ENCODE peak calls at places on chromosomes 3 and 15, in five cellular contexts. F is SJSA1, B is neuronal stem cell, S is fibroblast of lung, T is WERI-Rb-1. A is an unnamed sample. For H3K9me3 and H3K36me3, the result is how much of the 10 kb centered on the place peaks cover.

GRCh38 chr15:85412956-85413854 is 32.8 kb downstream of the AKAP13 start:
- DNase-seq in F (peak), B (no peak), S (peak), T (no peak), A (peak)

GRCh38 chr3:179971280-179971679 is 65.5 kb downstream of the PEX5L start:
- DNase-seq in F (no peak), B (no peak), S (no peak), T (peak), A (peak)

GRCh38 chr15:45205192-45205591 is 17.4 kb upstream of the SHF start:
- DNase-seq in F (no peak), B (peak), S (peak), T (peak), A (peak)

GRCh38 chr3:126146525-126147146 is 33.8 kb downstream of the ALDH1L1 start:
- DNase-seq in F (peak), B (no peak), S (no peak), T (no peak), A (no peak)

GRCh38 chr3:10882851-10883250 is 66.8 kb downstream of the SLC6A11 start:
- DNase-seq in F (no peak), B (no peak), S (no peak), T (no peak), A (no peak)

GRCh38 chr3:193016437-193016887 is 98.8 kb upstream of the MB21D2 start:
- DNase-seq in F (no peak), B (peak), S (no peak), T (no peak), A (peak)

GRCh38 chr3:114650808-114651207 is 357.0 kb downstream of the TIGIT start:
- DNase-seq in F (no peak), B (no peak), S (peak), T (no peak), A (no peak)

GRCh38 chr15:34047893-34048775 is 9.1 kb upstream of the AVEN start:
- DNase-seq in F (peak), B (no peak), S (no peak), T (peak), A (no peak)

GRCh38 chr3:14124223-14124614 is 451 bp downstream of the CHCHD4 start:
- DNase-seq in F (no peak), B (peak), S (peak), T (peak), A (peak)

GRCh38 chr15:83653639-83654378 is at the start of gene ADAMTSL3:
- DNase-seq in F (peak), B (peak), S (peak), T (peak), A (peak)

GRCh38 chr15:92391640-92392039 is 2.0 kb upstream of the ST8SIA2 start:
- DNase-seq in F (no peak), B (no peak), S (peak), T (peak), A (peak)

GRCh38 chr3:12427551-12427950 is 56.7 kb upstream of the TSEN2 start:
- DNase-seq in F (no peak), B (no peak), S (no peak), T (no peak), A (no peak)

GRCh38 chr3:188169826-188170455 is 16.0 kb downstream of the LPP start:
- DNase-seq in F (no peak), B (no peak), S (no peak), T (no peak), A (no peak)

GRCh38 chr3:46867550-46867898 is 4.3 kb upstream of the MYL3 start:
- DNase-seq in F (no peak), B (no peak), S (peak), T (no peak), A (peak)

GRCh38 chr3:179688847-179689246 is 36.0 kb downstream of the USP13 start:
- DNase-seq in F (no peak), B (no peak), S (no peak), T (no peak), A (no peak)

GRCh38 chr15:68154923-68155559 is 50.1 kb downstream of the CALML4 start:
- DNase-seq in F (no peak), B (peak), S (peak), T (peak), A (peak)

GRCh38 chr3:158950131-158950901 is 148.5 kb downstream of the MFSD1 start:
- DNase-seq in F (no peak), B (no peak), S (no peak), T (no peak), A (no peak)

GRCh38 chr3:112043621-112044201 is 9.2 kb downstream of the TMPRSS7 start:
- DNase-seq in F (peak), B (peak), S (peak), T (peak), A (peak)

GRCh38 chr15:65233651-65234050 is 22.4 kb upstream of the CILP start:
- DNase-seq in F (no peak), B (no peak), S (no peak), T (no peak), A (no peak)
- H3K4me3 ChIP-seq in F (no peak), B (no peak), S (no peak), T (no peak), A (no peak)

GRCh38 chr3:119259821-119260220 is 19.1 kb upstream of the B4GALT4 start:
- DNase-seq in F (no peak), B (no peak), S (no peak), T (no peak), A (no peak)

GRCh38 chr3:119257654-119258410 is 17.2 kb upstream of the B4GALT4 start:
- DNase-seq in F (no peak), B (no peak), S (peak), T (no peak), A (peak)

GRCh38 chr3:119255214-119255613 is 14.5 kb upstream of the B4GALT4 start:
- DNase-seq in F (no peak), B (no peak), S (no peak), T (no peak), A (no peak)

GRCh38 chr3:119258915-119259314 is 18.2 kb upstream of the B4GALT4 start:
- DNase-seq in F (no peak), B (no peak), S (no peak), T (no peak), A (no peak)

DNA sequence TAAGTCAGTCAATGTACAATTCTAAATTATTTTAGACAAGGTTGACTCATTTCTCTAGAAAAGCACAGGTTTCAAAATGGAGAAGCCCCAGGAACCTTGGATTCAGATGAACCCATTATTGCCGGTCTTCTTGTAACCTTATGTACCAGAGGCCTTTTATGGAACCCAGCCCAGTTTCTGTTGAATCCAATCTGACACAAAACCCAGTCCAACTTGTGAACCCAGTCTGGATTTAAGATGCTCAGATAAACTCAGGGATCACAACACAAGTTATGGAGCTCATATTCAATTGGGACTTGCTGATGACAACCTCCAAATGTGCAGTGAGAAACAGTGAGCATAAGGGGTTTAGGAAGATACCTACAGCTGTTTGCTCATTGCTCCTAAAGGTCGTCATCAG is 16.4 kb upstream of the B4GALT4 start:
- DNase-seq in F (no peak), B (no peak), S (no peak), T (no peak), A (no peak)
- H3K9me3 ChIP-seq in F (under half), B (under half), S (under half), T (under half), A (under half)

GRCh38 chr3:53101956-53102355 is 28.3 kb downstream of the RFT1 start:
- DNase-seq in F (no peak), B (no peak), S (no peak), T (no peak), A (no peak)
- H3K36me3 ChIP-seq in F (under half), B (under half), S (under half), T (under half), A (under half)

DNA sequence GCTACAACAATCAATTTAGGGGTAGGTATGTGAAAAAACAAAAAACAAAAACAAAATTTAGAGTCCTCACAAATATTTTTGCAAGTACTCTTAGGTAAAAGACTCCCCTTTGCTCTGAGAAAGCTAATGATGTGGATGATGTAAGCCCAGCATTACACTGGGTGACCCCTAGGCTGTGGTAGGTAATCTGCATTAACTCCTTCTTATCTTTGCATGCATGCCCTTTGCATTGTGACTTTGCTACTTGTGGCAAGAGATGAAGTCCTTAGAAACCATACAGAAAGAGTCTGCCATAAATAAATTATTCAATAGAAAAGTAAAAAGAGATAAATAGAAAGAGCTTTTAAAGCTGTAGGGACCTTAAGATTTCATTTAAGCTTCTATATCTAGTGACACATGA is 159.7 kb upstream of the MBNL1 start:
- DNase-seq in F (no peak), B (no peak), S (no peak), T (no peak), A (no peak)
- H3K4me3 ChIP-seq in F (no peak), B (no peak), S (no peak), T (no peak), A (no peak)

GRCh38 chr3:150687613-150688012 is 16.1 kb downstream of the ERICH6 start:
- DNase-seq in F (no peak), B (no peak), S (no peak), T (no peak), A (no peak)

DNA sequence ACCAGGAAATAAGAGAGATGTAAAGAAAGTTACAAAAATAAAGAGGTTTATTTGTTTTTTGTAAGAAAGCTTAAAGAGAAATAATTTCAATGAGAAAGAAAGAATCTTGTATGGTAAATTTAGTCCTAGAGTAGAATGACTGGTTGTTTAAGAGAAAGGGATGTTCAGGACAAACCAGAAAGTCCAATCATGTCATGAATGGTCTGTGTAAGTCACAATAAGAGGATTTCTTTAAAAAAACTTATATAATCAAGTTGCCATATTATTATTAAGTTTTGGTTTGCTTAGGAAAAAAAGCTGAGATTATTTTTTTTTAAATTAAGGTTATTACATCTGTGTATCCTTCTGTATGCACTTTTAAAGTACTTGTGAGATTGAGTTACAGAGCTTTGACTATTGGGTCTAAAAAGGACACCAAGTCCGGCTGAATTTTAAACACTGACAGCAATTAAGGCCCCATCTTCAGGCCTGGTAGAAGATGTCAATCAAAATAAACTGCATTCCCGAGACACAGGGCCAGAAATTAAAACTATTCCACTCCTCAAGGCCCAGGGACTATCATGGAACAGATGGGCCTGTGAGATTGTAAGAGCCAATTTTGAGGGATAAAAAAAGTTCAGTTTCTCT is 12.2 kb downstream of the ERICH6 start:
- DNase-seq in F (no peak), B (no peak), S (no peak), T (no peak), A (no peak)
- H3K9me3 ChIP-seq in F (under half), B (under half), S (under half), T (under half), A (under half)

GRCh38 chr15:25394893-25395292 is 43.9 kb downstream of the UBE3A start:
- DNase-seq in F (no peak), B (no peak), S (no peak), T (no peak), A (no peak)

GRCh38 chr15:25397110-25397509 is 41.7 kb downstream of the UBE3A start:
- DNase-seq in F (no peak), B (no peak), S (no peak), T (no peak), A (no peak)

GRCh38 chr15:25391971-25392733 is 46.7 kb downstream of the UBE3A start:
- DNase-seq in F (no peak), B (no peak), S (peak), T (no peak), A (no peak)
- H3K36me3 ChIP-seq in F (under half), B (under half), S (under half), T (under half), A (half or more)

A was measured in MG63.